ENCODE peak calls at places on chromosomes 12 and 14, in four cellular contexts. M is MCF 10A, P is gastrocnemius medialis, F is HFFc6. J is an unnamed sample.

GRCh38 chr12:124217508-124217981 is 77.3 kb upstream of the RFLNA start:
- DNase-seq in M (no peak), P (no peak), F (no peak), J (no peak)

GRCh38 chr12:101074940-101075680 is 134.9 kb downstream of the SLC5A8 start:
- DNase-seq in M (no peak), P (no peak), F (no peak), J (no peak)

GRCh38 chr14:46250113-46250703 is 401.4 kb downstream of the RPL10L start:
- DNase-seq in M (peak), P (no peak), F (no peak), J (no peak)

GRCh38 chr14:55477680-55478079 is 37.3 kb upstream of the TBPL2 start:
- DNase-seq in M (no peak), P (no peak), F (no peak), J (no peak)

GRCh38 chr14:38336298-38336697 is 80.4 kb upstream of the CLEC14A start:
- DNase-seq in M (no peak), P (no peak), F (no peak), J (no peak)

GRCh38 chr14:61477845-61478438 is 156.6 kb downstream of the PRKCH start:
- DNase-seq in M (peak), P (peak), F (no peak), J (peak)

GRCh38 chr14:105898482-105899010 is 372.2 kb downstream of the TMEM121 start:
- DNase-seq in M (no peak), P (no peak), F (no peak), J (no peak)

GRCh38 chr14:103679351-103679750 is 35.9 kb downstream of the XRCC3 start:
- DNase-seq in M (no peak), P (no peak), F (no peak), J (peak)

GRCh38 chr12:1911598-1912575 is 6.6 kb downstream of the CACNA2D4 start:
- DNase-seq in M (no peak), P (peak), F (no peak), J (no peak)

GRCh38 chr12:54526800-54527630 is 22.4 kb upstream of the PDE1B start:
- DNase-seq in M (peak), P (no peak), F (peak), J (peak)

GRCh38 chr14:81519200-81519998 is 14.3 kb downstream of the SEL1L start:
- DNase-seq in M (no peak), P (no peak), F (no peak), J (no peak)

GRCh38 chr14:56207626-56208297 is 89.6 kb downstream of the PELI2 start:
- DNase-seq in M (no peak), P (no peak), F (no peak), J (no peak)

GRCh38 chr12:51534216-51534615 is 56.8 kb upstream of the SCN8A start:
- DNase-seq in M (no peak), P (no peak), F (no peak), J (no peak)

GRCh38 chr12:72271401-72271740 is 799 bp upstream of the TRHDE start:
- DNase-seq in M (no peak), P (no peak), F (peak), J (peak)

GRCh38 chr14:36976571-36977023 is 195.8 kb downstream of the SLC25A21 start:
- DNase-seq in M (peak), P (no peak), F (peak), J (no peak)

GRCh38 chr12:96698521-96698920 is 208.5 kb upstream of the NEDD1 start:
- DNase-seq in M (peak), P (no peak), F (no peak), J (no peak)

GRCh38 chr12:42495244-42495643 is 94.3 kb downstream of the PRICKLE1 start:
- DNase-seq in M (no peak), P (no peak), F (no peak), J (no peak)

GRCh38 chr12:93624595-93625294 is 52.3 kb downstream of the SOCS2 start:
- DNase-seq in M (peak), P (no peak), F (peak), J (no peak)

GRCh38 chr12:9149372-9149771 is 33.7 kb upstream of the A2M start:
- DNase-seq in M (peak), P (no peak), F (no peak), J (peak)
- TF ChIP-seq CTCF in M (no peak), P (no peak), F (no peak), J (peak)

DNA sequence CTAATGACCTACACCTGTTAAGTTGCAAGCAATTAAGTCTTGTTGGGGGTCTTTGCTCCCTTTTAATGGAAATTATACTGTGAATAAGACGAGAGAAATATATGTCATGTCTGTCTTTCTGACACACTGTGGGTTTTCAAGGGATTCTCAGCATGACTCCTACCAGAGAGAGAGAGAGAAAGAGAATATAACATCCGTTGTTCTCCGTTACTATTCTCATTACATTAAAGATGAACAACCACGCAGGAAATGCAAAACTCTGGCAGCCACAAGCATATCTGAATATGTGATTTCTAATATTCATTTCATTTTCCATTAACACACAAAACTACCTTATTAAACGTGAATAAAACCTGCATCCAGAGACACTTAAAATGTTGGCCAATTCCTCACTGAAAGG is 67.3 kb upstream of the EGLN3 start:
- DNase-seq in M (no peak), P (no peak), F (no peak), J (peak)
- TF ChIP-seq CTCF in M (no peak), P (no peak), F (no peak), J (no peak)

GRCh38 chr14:21395450-21395849 is 11.6 kb upstream of the SUPT16H start:
- DNase-seq in M (no peak), P (no peak), F (no peak), J (no peak)
- TF ChIP-seq CTCF in M (no peak), P (no peak), F (peak), J (no peak)

GRCh38 chr12:14364583-14365271 is 755 bp upstream of the ATF7IP start:
- DNase-seq in M (no peak), P (no peak), F (no peak), J (no peak)

GRCh38 chr12:14366211-14366762 is 805 bp downstream of the ATF7IP start:
- DNase-seq in M (peak), P (no peak), F (peak), J (no peak)

GRCh38 chr12:14367097-14367661 is 1.7 kb downstream of the ATF7IP start:
- DNase-seq in M (peak), P (no peak), F (peak), J (no peak)

GRCh38 chr12:14362347-14362746 is 3.1 kb upstream of the ATF7IP start:
- DNase-seq in M (no peak), P (no peak), F (no peak), J (no peak)

GRCh38 chr12:14365294-14366210 is at the start of gene ATF7IP:
- DNase-seq in M (peak), P (peak), F (peak), J (peak)
- TF ChIP-seq CTCF in M (no peak), P (no peak), F (peak), J (peak)

DNA sequence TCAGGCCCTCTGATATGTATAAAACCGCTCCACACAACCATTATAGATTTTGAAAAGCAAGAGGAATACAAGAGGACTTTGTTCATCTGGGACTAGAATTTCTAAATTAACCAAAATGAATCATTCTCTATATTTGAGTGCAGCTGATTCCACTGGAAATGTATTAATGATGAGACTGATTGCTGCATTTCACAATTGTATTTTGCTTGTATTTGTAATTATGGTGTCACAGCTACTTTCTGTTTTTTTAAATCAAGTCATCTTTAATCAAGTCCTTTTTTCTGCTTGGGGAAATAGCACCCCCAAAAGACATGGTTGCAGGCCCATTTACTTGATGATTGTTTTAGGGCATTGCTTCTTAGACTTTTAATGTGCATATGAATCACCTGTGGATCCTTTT is 162.4 kb downstream of the KICS2 start:
- DNase-seq in M (no peak), P (no peak), F (no peak), J (no peak)
- TF ChIP-seq CTCF in M (no peak), P (no peak), F (no peak), J (no peak)

GRCh38 chr14:70828188-70828587 is 18.9 kb upstream of the MAP3K9 start:
- DNase-seq in M (no peak), P (no peak), F (no peak), J (no peak)

GRCh38 chr14:70831382-70831781 is 22.1 kb upstream of the MAP3K9 start:
- DNase-seq in M (no peak), P (no peak), F (no peak), J (no peak)

GRCh38 chr14:70822706-70823185 is 13.4 kb upstream of the MAP3K9 start:
- DNase-seq in M (no peak), P (no peak), F (no peak), J (no peak)

GRCh38 chr14:70823281-70823680 is 14.0 kb upstream of the MAP3K9 start:
- DNase-seq in M (no peak), P (no peak), F (no peak), J (no peak)

DNA sequence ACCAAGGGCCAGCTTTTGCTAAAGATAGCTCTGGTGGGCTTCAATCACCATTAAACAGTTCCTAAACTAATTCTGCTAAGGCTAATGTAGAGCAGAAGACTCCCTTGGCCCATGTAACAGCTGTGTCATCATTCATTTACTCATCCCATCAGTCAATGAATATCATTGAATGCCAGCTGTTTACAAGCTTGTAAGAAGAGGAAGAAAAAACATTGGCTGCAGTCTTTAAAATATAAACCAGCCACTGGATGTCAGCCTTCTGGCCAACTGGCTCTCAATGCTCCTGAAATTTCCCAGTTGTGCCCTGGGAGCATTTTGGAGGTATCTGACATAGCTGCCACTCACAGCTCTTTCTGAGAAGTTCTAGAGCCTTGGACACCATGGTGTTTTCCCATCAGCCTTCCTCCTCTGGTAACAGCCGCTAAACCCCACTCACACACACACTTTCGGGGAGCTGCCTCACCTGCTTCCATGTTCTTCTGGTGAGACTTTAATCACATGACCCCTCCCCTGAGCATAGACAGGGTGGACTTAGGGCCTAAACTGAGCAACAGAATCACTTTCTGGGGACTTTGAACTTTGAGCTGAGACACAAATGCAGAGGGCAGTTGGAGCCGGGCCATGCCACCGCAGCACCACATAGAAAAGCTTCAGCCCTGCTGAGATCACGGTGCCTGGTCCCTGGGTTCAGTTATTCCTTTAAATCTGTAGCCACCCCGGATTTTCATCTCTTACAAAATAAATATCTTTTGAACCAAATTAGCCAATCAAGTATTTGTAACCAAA is 18.2 kb upstream of the MAP3K9 start:
- DNase-seq in M (no peak), P (no peak), F (peak), J (no peak)
- TF ChIP-seq CTCF in M (no peak), P (no peak), F (peak), J (no peak)

DNA sequence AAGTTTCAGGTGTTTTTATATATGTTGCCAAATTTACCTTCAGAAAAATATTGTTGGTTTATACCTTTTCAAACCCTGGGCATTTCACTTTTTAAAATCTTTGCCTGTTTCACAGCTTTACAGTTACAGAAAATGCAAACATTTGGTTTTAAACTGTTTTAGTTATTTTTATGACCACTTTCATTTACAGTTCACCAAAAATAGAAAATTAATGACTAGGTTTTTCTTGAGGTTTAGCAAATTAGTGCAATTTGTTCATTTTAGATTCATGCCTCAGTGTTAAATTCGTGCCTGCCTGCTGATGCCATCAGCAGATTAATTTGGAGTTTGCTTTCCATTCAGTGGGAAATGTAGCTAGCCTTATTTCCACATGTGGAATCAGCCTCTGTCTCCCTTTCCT is 45.5 kb downstream of the RIC8B start:
- DNase-seq in M (no peak), P (no peak), F (no peak), J (no peak)
- TF ChIP-seq CTCF in M (no peak), P (no peak), F (no peak), J (no peak)

J was measured in activated CD8-positive, alpha-beta T cell treated with anti-CD3 and anti-CD28 coated beads for 36 hours.